ENCODE peak calls at places on chromosomes 16 and 17, in eight cellular contexts. T is adrenal gland, E is transverse colon, P is H54, L is ovary, V is body of pancreas, Z is IMR-90, U is heart left ventricle. O is an unnamed sample.

GRCh38 chr16:47815655-47816054 is 340.1 kb downstream of the ABCC12 start:
- DNase-seq in P (no peak), L (no peak), U (no peak), T (no peak), E (no peak), Z (no peak), V (no peak), O (no peak)

GRCh38 chr17:8173056-8173870 is 2.9 kb downstream of the TMEM107 start:
- DNase-seq in P (no peak), U (peak), V (peak), T (peak), E (peak), Z (peak), L (peak), O (peak)

GRCh38 chr16:75256871-75257343 is 5.5 kb upstream of the BCAR1 start:
- DNase-seq in E (peak), P (no peak), T (no peak), L (no peak), U (peak), Z (peak), V (no peak), O (peak)

GRCh38 chr17:7586673-7587419 is 3.0 kb downstream of the SOX15 start:
- DNase-seq in U (no peak), Z (no peak), L (no peak), T (no peak), P (no peak), E (peak), V (peak), O (peak)

GRCh38 chr17:208429-208828 is 27.0 kb upstream of the DOC2B start:
- DNase-seq in T (no peak), U (no peak), E (peak), V (no peak), P (no peak), Z (no peak), L (no peak), O (no peak)

GRCh38 chr17:36837193-36837592 is 100.1 kb upstream of the LHX1 start:
- DNase-seq in T (no peak), L (no peak), Z (no peak), P (no peak), V (no peak), U (no peak), E (no peak), O (no peak)

GRCh38 chr16:23640669-23640958 is 496 bp downstream of the PALB2 start:
- DNase-seq in Z (no peak), T (no peak), U (no peak), P (no peak), L (no peak), V (no peak), E (no peak), O (peak)

GRCh38 chr16:89343501-89344291 is 126.2 kb downstream of the ZNF778 start:
- DNase-seq in L (no peak), Z (peak), E (peak), V (no peak), T (peak), P (peak), U (no peak), O (no peak)

GRCh38 chr16:57601801-57602478 is 26.5 kb upstream of the ADGRG1 start:
- DNase-seq in U (no peak), T (no peak), Z (no peak), E (no peak), P (no peak), V (peak), L (no peak), O (no peak)

GRCh38 chr16:62883526-62883925 is 847.3 kb upstream of the CDH8 start:
- DNase-seq in U (no peak), Z (no peak), T (no peak), E (no peak), L (no peak), V (no peak), P (no peak), O (no peak)

GRCh38 chr17:44565866-44566443 is 8.7 kb downstream of the FZD2 start:
- DNase-seq in V (no peak), E (no peak), P (no peak), T (no peak), L (no peak), Z (no peak), U (no peak), O (peak)

GRCh38 chr16:80433617-80434016 is 107.2 kb upstream of the DYNLRB2 start:
- DNase-seq in Z (no peak), T (no peak), L (no peak), V (no peak), P (peak), U (no peak), E (no peak), O (no peak)

GRCh38 chr16:86122681-86123342 is 223.8 kb downstream of the IRF8 start:
- DNase-seq in V (no peak), P (no peak), U (no peak), L (no peak), E (peak), Z (no peak), T (no peak), O (no peak)

GRCh38 chr16:72884037-72884436 is 163.9 kb downstream of the ZFHX3 start:
- DNase-seq in E (no peak), U (no peak), V (no peak), Z (peak), L (no peak), T (no peak), P (peak), O (no peak)

GRCh38 chr17:55420776-55421178 is 858 bp downstream of the MMD start:
- DNase-seq in E (peak), T (peak), L (peak), V (peak), Z (no peak), P (no peak), U (peak), O (peak)

GRCh38 chr16:77898671-77899211 is 110.4 kb downstream of the VAT1L start:
- DNase-seq in V (peak), Z (peak), T (peak), L (no peak), U (no peak), E (no peak), P (no peak), O (no peak)

GRCh38 chr17:9217151-9218067 is 196.1 kb downstream of the NTN1 start:
- DNase-seq in T (no peak), L (no peak), V (no peak), Z (peak), U (no peak), P (no peak), E (no peak), O (no peak)

GRCh38 chr17:48160177-48160967 is 52.8 kb downstream of the SNX11 start:
- DNase-seq in V (peak), Z (no peak), L (no peak), T (no peak), E (peak), U (no peak), P (no peak), O (no peak)

GRCh38 chr17:32259596-32259995 is 6.0 kb upstream of the RHBDL3 start:
- DNase-seq in L (no peak), P (peak), U (no peak), T (peak), Z (peak), E (no peak), V (no peak), O (no peak)

GRCh38 chr16:67652578-67653130 is 7.4 kb downstream of the ACD start:
- DNase-seq in E (no peak), P (no peak), T (no peak), Z (no peak), V (peak), U (no peak), L (no peak), O (peak)

GRCh38 chr17:35087731-35088646 is 24.5 kb upstream of the RFFL start:
- DNase-seq in Z (peak), P (peak), T (peak), V (peak), U (peak), L (peak), E (peak), O (peak)

GRCh38 chr16:88999457-89000206 is 22.6 kb upstream of the CBFA2T3 start:
- DNase-seq in V (no peak), L (no peak), P (no peak), E (no peak), T (no peak), U (no peak), Z (no peak), O (no peak)

GRCh38 chr17:4035081-4035680 is 70.9 kb upstream of the ATP2A3 start:
- DNase-seq in T (no peak), U (no peak), L (no peak), E (no peak), P (no peak), V (peak), Z (no peak), O (no peak)
- TF ChIP-seq POLR2A in T (no peak), U (no peak), L (no peak), E (no peak), P (no peak), V (no peak), Z (no peak), O (no peak)

GRCh38 chr17:69858460-69858859 is 216.6 kb upstream of the KCNJ16 start:
- DNase-seq in E (no peak), U (no peak), P (no peak), T (no peak), Z (no peak), L (no peak), V (no peak), O (no peak)

GRCh38 chr17:69857412-69857835 is 217.6 kb upstream of the KCNJ16 start:
- DNase-seq in Z (peak), P (no peak), L (no peak), T (no peak), V (no peak), E (no peak), U (no peak), O (no peak)

GRCh38 chr17:69854381-69854780 is 220.6 kb upstream of the KCNJ16 start:
- DNase-seq in L (no peak), Z (peak), P (no peak), U (no peak), V (no peak), E (no peak), T (no peak), O (no peak)

DNA sequence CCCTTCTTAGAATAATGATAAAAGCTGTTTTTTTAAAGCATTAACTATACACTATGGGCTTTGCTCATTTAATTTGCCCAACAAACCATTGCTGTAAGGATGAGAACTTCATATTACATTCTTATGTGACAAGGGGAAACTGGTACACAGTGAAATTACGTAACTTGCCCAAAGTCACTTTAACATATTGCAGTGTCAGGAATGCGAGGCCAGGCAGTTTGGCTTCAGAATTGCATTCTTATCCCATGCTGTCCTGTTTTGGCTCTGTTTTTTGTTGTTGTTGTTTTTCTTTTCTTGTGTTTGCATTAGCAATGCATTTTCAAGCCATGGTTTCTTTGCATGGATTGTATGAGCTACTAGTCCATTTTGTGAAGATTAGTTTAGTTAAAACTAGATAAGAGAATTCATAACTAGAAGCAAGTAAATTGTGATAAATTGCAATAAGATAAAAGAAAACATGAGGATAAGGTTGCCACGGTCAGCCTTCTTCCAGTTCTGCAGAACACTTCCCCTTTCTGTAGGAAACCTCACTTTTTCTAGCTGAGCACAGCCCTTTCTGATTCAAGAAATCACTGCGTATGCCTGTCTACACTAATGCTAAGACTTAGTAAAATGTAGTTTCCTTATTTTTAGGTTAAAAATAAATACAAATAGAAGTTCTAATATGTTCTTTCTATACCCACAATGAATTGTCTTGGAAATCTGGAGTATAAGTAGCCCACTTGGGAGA is 221.3 kb upstream of the KCNJ16 start:
- DNase-seq in U (no peak), E (no peak), V (peak), L (no peak), Z (no peak), T (peak), P (no peak), O (no peak)
- TF ChIP-seq POLR2A in U (no peak), E (no peak), V (no peak), L (no peak), Z (no peak), T (no peak), P (no peak), O (no peak)

DNA sequence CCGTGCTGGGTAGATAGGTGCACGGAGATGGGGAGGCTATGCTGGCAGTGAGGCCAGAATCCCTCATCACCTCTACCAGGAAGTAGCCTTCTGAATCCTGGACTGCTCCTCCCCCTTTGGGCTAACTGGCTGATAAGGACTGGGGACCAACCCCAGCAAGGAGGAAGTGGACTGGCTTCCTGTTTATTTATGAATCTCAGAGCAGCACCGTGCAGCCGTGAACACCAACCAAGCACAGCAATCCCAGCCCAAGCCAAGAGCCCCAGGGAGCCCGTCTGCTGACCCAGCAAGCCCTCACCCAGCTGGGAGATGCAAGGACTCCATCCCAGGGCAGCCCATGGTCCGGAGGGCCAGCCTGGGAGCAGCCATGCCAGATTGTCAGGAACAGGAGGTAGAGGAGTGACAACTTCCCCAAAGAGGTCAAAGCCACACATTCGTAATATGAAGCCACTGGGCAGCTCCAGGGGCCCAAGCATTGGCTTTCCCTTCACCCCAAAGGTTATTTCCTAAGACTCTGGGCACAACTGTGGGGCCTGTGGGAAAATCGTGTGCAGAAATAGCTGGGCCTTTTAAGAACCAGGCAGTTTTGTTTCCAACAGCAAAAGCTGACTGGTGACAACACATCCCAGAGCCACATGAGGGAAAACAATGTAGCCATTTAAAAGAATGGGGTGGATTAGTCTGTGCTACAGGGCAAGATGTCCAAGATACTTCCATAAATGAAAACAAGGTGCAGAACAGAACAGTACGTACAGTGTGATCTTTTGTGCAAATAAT is 23.9 kb downstream of the PHB1 start:
- DNase-seq in V (no peak), P (peak), T (peak), L (no peak), U (peak), Z (no peak), E (peak), O (peak)
- TF ChIP-seq POLR2A in V (no peak), P (no peak), T (no peak), L (no peak), U (no peak), Z (no peak), E (no peak), O (no peak)

GRCh38 chr16:28923652-28924398 is 1.2 kb downstream of the RABEP2 start:
- DNase-seq in V (peak), P (no peak), E (peak), Z (no peak), T (no peak), U (no peak), L (no peak), O (no peak)

GRCh38 chr16:28924762-28925385 is at the start of gene RABEP2:
- DNase-seq in P (peak), Z (peak), L (peak), V (peak), U (peak), T (peak), E (peak), O (peak)

GRCh38 chr16:28927815-28928214 is 2.8 kb upstream of the RABEP2 start:
- DNase-seq in Z (no peak), E (no peak), V (no peak), T (no peak), U (no peak), L (no peak), P (no peak), O (no peak)

GRCh38 chr16:28924399-28924761 is 658 bp downstream of the RABEP2 start:
- DNase-seq in T (no peak), Z (no peak), L (no peak), V (no peak), P (no peak), U (no peak), E (peak), O (no peak)

GRCh38 chr16:28925386-28926228 is 569 bp upstream of the RABEP2 start:
- DNase-seq in Z (peak), U (peak), E (peak), V (peak), L (peak), T (peak), P (peak), O (peak)
- TF ChIP-seq POLR2A in Z (peak), U (peak), E (peak), V (peak), L (no peak), T (peak), P (peak), O (no peak)

GRCh38 chr17:18177137-18177536 is 6.5 kb upstream of the ALKBH5 start:
- DNase-seq in L (no peak), U (no peak), Z (no peak), V (no peak), E (no peak), P (no peak), T (no peak), O (no peak)

GRCh38 chr17:18172528-18173278 is 10.9 kb upstream of the ALKBH5 start:
- DNase-seq in E (no peak), L (no peak), V (peak), U (no peak), P (no peak), T (no peak), Z (peak), O (no peak)

GRCh38 chr17:18173740-18174139 is 9.9 kb upstream of the ALKBH5 start:
- DNase-seq in V (no peak), Z (no peak), P (no peak), L (no peak), T (no peak), U (no peak), E (no peak), O (no peak)

GRCh38 chr17:18179221-18179620 is 4.4 kb upstream of the ALKBH5 start:
- DNase-seq in T (no peak), V (no peak), Z (no peak), P (no peak), E (no peak), U (no peak), L (no peak), O (no peak)

GRCh38 chr17:18176152-18176551 is 7.5 kb upstream of the ALKBH5 start:
- DNase-seq in T (no peak), Z (no peak), L (no peak), U (no peak), P (no peak), V (no peak), E (no peak), O (no peak)
- TF ChIP-seq POLR2A in T (no peak), Z (no peak), L (no peak), U (no peak), P (no peak), V (no peak), E (no peak), O (no peak)

GRCh38 chr16:69311115-69311532 is at the start of gene VPS4A:
- DNase-seq in Z (peak), U (peak), E (peak), T (peak), L (peak), P (peak), V (peak), O (peak)

GRCh38 chr16:69311533-69312388 is 611 bp downstream of the VPS4A start:
- DNase-seq in V (peak), P (peak), T (peak), L (peak), Z (no peak), U (peak), E (peak), O (peak)

GRCh38 chr16:69309316-69309715 is 1.8 kb upstream of the VPS4A start:
- DNase-seq in E (no peak), V (no peak), Z (no peak), P (no peak), T (no peak), L (no peak), U (no peak), O (no peak)

GRCh38 chr16:69307856-69308255 is 3.3 kb upstream of the VPS4A start:
- DNase-seq in V (no peak), L (no peak), P (no peak), Z (no peak), U (no peak), E (no peak), T (no peak), O (no peak)

DNA sequence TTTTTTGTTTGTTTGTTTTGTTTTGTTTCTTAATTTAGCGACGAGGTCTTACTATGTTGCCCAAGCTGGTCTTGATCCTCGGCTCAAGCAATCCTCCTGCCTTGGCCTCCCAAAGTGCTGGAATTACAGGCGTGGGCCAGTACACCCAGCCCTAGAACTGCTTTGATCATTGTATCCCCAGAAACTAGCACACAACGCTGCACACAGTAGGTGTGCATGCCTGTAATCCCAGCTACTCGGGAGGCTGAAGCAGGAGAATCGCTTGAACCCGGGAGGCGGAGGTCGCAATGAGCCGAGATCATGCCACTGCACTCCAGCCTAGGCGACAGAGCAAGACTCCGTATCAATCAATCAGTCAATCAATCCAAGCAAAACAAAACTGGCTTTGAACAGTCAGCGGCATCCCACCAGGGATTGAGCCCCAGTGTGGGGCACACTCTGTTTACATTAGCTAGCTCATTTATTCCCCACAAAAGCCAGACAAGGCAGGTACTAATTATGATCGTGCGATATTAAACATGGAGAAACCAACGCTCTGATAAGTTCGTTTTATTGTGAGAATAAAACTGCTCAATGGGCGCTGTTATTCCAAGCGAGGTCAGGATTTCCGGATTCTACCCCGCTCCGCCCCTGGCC is 553 bp upstream of the VPS4A start:
- DNase-seq in U (no peak), E (no peak), L (no peak), Z (no peak), V (no peak), P (no peak), T (no peak), O (peak)
- TF ChIP-seq POLR2A in U (no peak), E (peak), L (no peak), Z (no peak), V (no peak), P (no peak), T (no peak), O (peak)

GRCh38 chr17:1509255-1509943 is 7.0 kb downstream of the INPP5K start:
- DNase-seq in V (no peak), P (no peak), Z (no peak), E (peak), L (no peak), T (no peak), U (no peak), O (no peak)

GRCh38 chr17:1512351-1512750 is 4.1 kb downstream of the INPP5K start:
- DNase-seq in P (no peak), E (no peak), Z (no peak), V (no peak), L (no peak), T (no peak), U (no peak), O (no peak)

GRCh38 chr17:1515640-1516402 is 591 bp downstream of the INPP5K start:
- DNase-seq in Z (peak), E (peak), U (no peak), T (peak), P (peak), V (peak), L (no peak), O (peak)

GRCh38 chr17:1511756-1512321 is 4.6 kb downstream of the INPP5K start:
- DNase-seq in Z (no peak), L (no peak), T (no peak), E (peak), P (no peak), U (no peak), V (no peak), O (no peak)

DNA sequence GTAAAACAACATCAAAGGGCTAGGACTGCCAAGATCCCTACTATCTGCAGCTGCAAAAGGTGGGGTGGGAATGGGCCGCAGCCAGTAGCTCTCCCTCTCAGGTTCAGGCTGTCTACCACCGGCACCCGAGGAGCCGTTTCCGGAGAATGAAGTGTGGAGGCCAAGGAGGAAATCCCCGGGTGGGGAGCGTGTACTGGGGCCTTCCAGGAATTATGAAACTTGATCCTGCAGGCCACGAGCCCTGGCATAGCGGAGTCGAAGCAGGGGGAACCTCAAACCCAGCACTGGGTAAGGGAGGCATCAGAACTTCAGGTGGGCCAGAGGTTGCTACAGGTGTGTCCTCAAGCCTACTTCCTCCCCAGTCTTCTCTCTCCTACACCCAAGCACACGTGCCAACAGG is 5.1 kb downstream of the INPP5K start:
- DNase-seq in P (no peak), T (peak), U (peak), L (no peak), E (peak), Z (no peak), V (no peak), O (no peak)
- TF ChIP-seq POLR2A in P (no peak), T (no peak), U (no peak), L (no peak), E (no peak), Z (no peak), V (no peak), O (no peak)